ENCODE peak calls at places on chromosomes 11 and 22, in nine cellular contexts. G is GM23338, U is A549, S is HepG2, M is SK-N-SH, W is K562, N is HCT116, D is GM12878, L is HL-60. E is an unnamed sample.

GRCh38 chr22:19086417-19086816 is 35.8 kb downstream of the DGCR2 start:
- DNase-seq in G (no peak), U (no peak), S (no peak), M (no peak), W (no peak), N (no peak), D (no peak), L (no peak), E (no peak)

GRCh38 chr11:61507012-61507768 is 1.4 kb upstream of the LRRC10B start:
- DNase-seq in G (no peak), U (no peak), S (no peak), M (no peak), W (no peak), N (no peak), D (no peak), L (no peak), E (no peak)

GRCh38 chr11:129639300-129639699 is 176.3 kb upstream of the TMEM45B start:
- DNase-seq in G (no peak), U (peak), S (peak), M (no peak), W (no peak), N (peak), D (no peak), L (no peak), E (peak)

GRCh38 chr22:28711820-28712777 is 29.5 kb downstream of the CHEK2 start:
- DNase-seq in G (no peak), U (peak), S (peak), M (no peak), W (peak), N (no peak), D (no peak), L (peak), E (no peak)

GRCh38 chr11:1812801-1813200 is 22.0 kb upstream of the SYT8 start:
- DNase-seq in G (no peak), U (no peak), S (no peak), M (no peak), W (no peak), N (no peak), D (no peak), L (no peak), E (no peak)

GRCh38 chr11:94544582-94544831 is 786 bp downstream of the FUT4 start:
- DNase-seq in G (no peak), U (no peak), S (no peak), M (no peak), W (peak), N (no peak), D (no peak), L (no peak), E (no peak)

GRCh38 chr11:102293873-102294601 is 23.2 kb upstream of the BIRC3 start:
- DNase-seq in G (peak), U (peak), S (peak), M (no peak), W (no peak), N (peak), D (no peak), L (peak), E (peak)

GRCh38 chr11:74902342-74902741 is 46.5 kb downstream of the XRRA1 start:
- DNase-seq in G (no peak), U (no peak), S (no peak), M (no peak), W (no peak), N (no peak), D (no peak), L (no peak), E (no peak)

GRCh38 chr11:35082322-35083180 is 56.4 kb upstream of the CD44 start:
- DNase-seq in G (peak), U (peak), S (no peak), M (no peak), W (peak), N (peak), D (peak), L (peak), E (peak)

GRCh38 chr11:11757871-11758270 is 83.9 kb upstream of the USP47 start:
- DNase-seq in G (no peak), U (no peak), S (no peak), M (peak), W (no peak), N (no peak), D (no peak), L (no peak), E (no peak)

GRCh38 chr22:19756288-19757128 is 4.1 kb upstream of the TBX1 start:
- DNase-seq in G (peak), U (peak), S (peak), M (peak), W (peak), N (peak), D (no peak), L (no peak), E (no peak)

GRCh38 chr11:5486003-5486402 is 2.5 kb upstream of the OR52D1 start:
- DNase-seq in G (no peak), U (no peak), S (no peak), M (no peak), W (no peak), N (no peak), D (no peak), L (no peak), E (no peak)

GRCh38 chr11:46331653-46331984 is 15.6 kb upstream of the DGKZ start:
- DNase-seq in G (no peak), U (no peak), S (no peak), M (no peak), W (no peak), N (no peak), D (no peak), L (no peak), E (no peak)

GRCh38 chr11:104476898-104477297 is 313.0 kb upstream of the PDGFD start:
- DNase-seq in G (no peak), U (no peak), S (no peak), M (no peak), W (no peak), N (no peak), D (no peak), L (no peak), E (no peak)

GRCh38 chr22:25475554-25476022 is 88.9 kb upstream of the GRK3 start:
- DNase-seq in G (peak), U (peak), S (no peak), M (peak), W (no peak), N (no peak), D (no peak), L (no peak), E (no peak)

GRCh38 chr11:128757235-128757711 is 63.4 kb downstream of the FLI1 start:
- DNase-seq in G (peak), U (peak), S (no peak), M (no peak), W (peak), N (peak), D (peak), L (peak), E (no peak)

GRCh38 chr11:117600261-117600783 is 196.7 kb downstream of the DSCAML1 start:
- DNase-seq in G (no peak), U (no peak), S (no peak), M (no peak), W (no peak), N (no peak), D (no peak), L (no peak), E (no peak)

GRCh38 chr22:23157560-23158515 is 12.6 kb downstream of the RAB36 start:
- DNase-seq in G (no peak), U (no peak), S (no peak), M (no peak), W (peak), N (no peak), D (no peak), L (no peak), E (no peak)

GRCh38 chr11:100646545-100646944 is 40.5 kb upstream of the ARHGAP42 start:
- DNase-seq in G (no peak), U (no peak), S (no peak), M (no peak), W (no peak), N (no peak), D (no peak), L (no peak), E (no peak)

GRCh38 chr22:50143096-50143495 is 27.4 kb upstream of the PANX2 start:
- DNase-seq in G (no peak), U (no peak), S (no peak), M (no peak), W (no peak), N (no peak), D (no peak), L (no peak), E (no peak)

GRCh38 chr22:17918840-17919239 is 105.5 kb downstream of the MICAL3 start:
- DNase-seq in G (no peak), U (no peak), S (no peak), M (no peak), W (no peak), N (no peak), D (no peak), L (no peak), E (no peak)

GRCh38 chr22:48489551-48490512 is 1337.8 kb downstream of the BRD1 start:
- DNase-seq in G (no peak), U (no peak), S (no peak), M (peak), W (no peak), N (no peak), D (no peak), L (no peak), E (no peak)

GRCh38 chr11:81673001-81673400 is 1060.7 kb downstream of the FAM181B start:
- DNase-seq in G (no peak), U (no peak), S (no peak), M (no peak), W (no peak), N (no peak), D (no peak), L (no peak), E (no peak)

GRCh38 chr11:64868904-64869570 is 9.4 kb downstream of the EHD1 start:
- DNase-seq in G (no peak), U (peak), S (no peak), M (no peak), W (no peak), N (no peak), D (no peak), L (no peak), E (no peak)

GRCh38 chr11:129846508-129847335 is 31.1 kb downstream of the TMEM45B start:
- DNase-seq in G (no peak), U (peak), S (peak), M (no peak), W (no peak), N (no peak), D (peak), L (no peak), E (no peak)

GRCh38 chr22:11066458-11067285 is 4461.3 kb upstream of the OR11H1 start:
- DNase-seq in G (no peak), U (no peak), S (no peak), M (peak), W (peak), N (no peak), D (no peak), L (no peak), E (no peak)

GRCh38 chr22:39182478-39183030 is 30.1 kb upstream of the CBX7 start:
- DNase-seq in G (no peak), U (no peak), S (no peak), M (no peak), W (no peak), N (no peak), D (no peak), L (no peak), E (no peak)

GRCh38 chr22:26554956-26555355 is 35.0 kb downstream of the TPST2 start:
- DNase-seq in G (peak), U (no peak), S (no peak), M (no peak), W (no peak), N (no peak), D (no peak), L (no peak), E (no peak)

GRCh38 chr11:22779850-22780249 is 49.8 kb downstream of the SVIP start:
- DNase-seq in G (no peak), U (no peak), S (peak), M (no peak), W (no peak), N (no peak), D (no peak), L (no peak), E (no peak)

GRCh38 chr11:725624-726202 is 19.7 kb downstream of the EPS8L2 start:
- DNase-seq in G (peak), U (no peak), S (no peak), M (peak), W (peak), N (no peak), D (no peak), L (no peak), E (no peak)

GRCh38 chr11:116452447-116452846 is 320.3 kb downstream of the BUD13 start:
- DNase-seq in G (no peak), U (no peak), S (no peak), M (peak), W (no peak), N (no peak), D (no peak), L (no peak), E (no peak)

GRCh38 chr11:134638796-134639540 is 226.9 kb upstream of the B3GAT1 start:
- DNase-seq in G (no peak), U (no peak), S (no peak), M (no peak), W (no peak), N (no peak), D (no peak), L (no peak), E (no peak)

GRCh38 chr22:32261306-32261705 is 6.2 kb upstream of the SLC5A4 start:
- DNase-seq in G (no peak), U (no peak), S (no peak), M (no peak), W (no peak), N (no peak), D (no peak), L (no peak), E (no peak)

GRCh38 chr22:43570531-43571144 is 158.8 kb downstream of the MPPED1 start:
- DNase-seq in G (peak), U (no peak), S (no peak), M (no peak), W (no peak), N (no peak), D (no peak), L (no peak), E (no peak)

GRCh38 chr11:108220721-108221346 is 1.6 kb downstream of the NPAT start:
- DNase-seq in G (no peak), U (no peak), S (no peak), M (no peak), W (no peak), N (no peak), D (no peak), L (no peak), E (no peak)

GRCh38 chr11:57763568-57763967 is 2.0 kb downstream of the CTNND1 start:
- DNase-seq in G (peak), U (no peak), S (peak), M (peak), W (peak), N (no peak), D (no peak), L (no peak), E (no peak)

GRCh38 chr11:57762235-57762866 is 749 bp downstream of the CTNND1 start:
- DNase-seq in G (no peak), U (no peak), S (no peak), M (peak), W (no peak), N (no peak), D (no peak), L (no peak), E (no peak)

GRCh38 chr11:57764527-57764926 is 2.9 kb downstream of the CTNND1 start:
- DNase-seq in G (no peak), U (no peak), S (no peak), M (no peak), W (no peak), N (no peak), D (no peak), L (no peak), E (no peak)

GRCh38 chr11:57758174-57758573 is 3.4 kb upstream of the CTNND1 start:
- DNase-seq in G (no peak), U (no peak), S (peak), M (no peak), W (no peak), N (no peak), D (no peak), L (no peak), E (no peak)

GRCh38 chr11:57761301-57762234 is at the start of gene CTNND1:
- DNase-seq in G (peak), U (peak), S (peak), M (peak), W (peak), N (peak), D (peak), L (no peak), E (peak)
- TF ChIP-seq REST in G (no peak), U (no peak), S (no peak), M (peak), W (no peak), N (no peak), D (no peak), L (no peak), E (no peak)

GRCh38 chr11:115330693-115331482 is 173.3 kb downstream of the CADM1 start:
- DNase-seq in G (peak), U (no peak), S (no peak), M (no peak), W (no peak), N (no peak), D (no peak), L (no peak), E (no peak)
- TF ChIP-seq REST in G (no peak), U (no peak), S (no peak), M (no peak), W (no peak), N (no peak), D (no peak), L (no peak), E (no peak)

GRCh38 chr11:115164774-115165173 is 339.4 kb downstream of the CADM1 start:
- DNase-seq in G (peak), U (no peak), S (no peak), M (no peak), W (no peak), N (no peak), D (no peak), L (no peak), E (no peak)

GRCh38 chr11:115166826-115167225 is 337.4 kb downstream of the CADM1 start:
- DNase-seq in G (no peak), U (no peak), S (no peak), M (no peak), W (no peak), N (no peak), D (no peak), L (no peak), E (no peak)

GRCh38 chr11:115168229-115168671 is 336.0 kb downstream of the CADM1 start:
- DNase-seq in G (no peak), U (no peak), S (no peak), M (peak), W (no peak), N (no peak), D (no peak), L (no peak), E (no peak)

GRCh38 chr11:115170133-115170815 is 333.9 kb downstream of the CADM1 start:
- DNase-seq in G (peak), U (peak), S (peak), M (peak), W (peak), N (no peak), D (no peak), L (no peak), E (no peak)

GRCh38 chr11:115168686-115169085 is 335.5 kb downstream of the CADM1 start:
- DNase-seq in G (no peak), U (no peak), S (no peak), M (no peak), W (no peak), N (no peak), D (no peak), L (no peak), E (no peak)
- TF ChIP-seq REST in G (no peak), U (no peak), S (no peak), M (no peak), W (no peak), N (no peak), D (no peak), L (no peak), E (no peak)

GRCh38 chr11:44980533-44981427 is 30.1 kb upstream of the TP53I11 start:
- DNase-seq in G (no peak), U (no peak), S (no peak), M (no peak), W (no peak), N (no peak), D (no peak), L (no peak), E (no peak)

GRCh38 chr11:44979536-44980399 is 29.1 kb upstream of the TP53I11 start:
- DNase-seq in G (peak), U (peak), S (no peak), M (no peak), W (no peak), N (peak), D (no peak), L (no peak), E (peak)

GRCh38 chr11:44977493-44977984 is 26.9 kb upstream of the TP53I11 start:
- DNase-seq in G (peak), U (peak), S (no peak), M (peak), W (no peak), N (no peak), D (no peak), L (no peak), E (no peak)

GRCh38 chr11:44978279-44978960 is 27.7 kb upstream of the TP53I11 start:
- DNase-seq in G (no peak), U (no peak), S (no peak), M (no peak), W (no peak), N (no peak), D (no peak), L (no peak), E (no peak)

DNA sequence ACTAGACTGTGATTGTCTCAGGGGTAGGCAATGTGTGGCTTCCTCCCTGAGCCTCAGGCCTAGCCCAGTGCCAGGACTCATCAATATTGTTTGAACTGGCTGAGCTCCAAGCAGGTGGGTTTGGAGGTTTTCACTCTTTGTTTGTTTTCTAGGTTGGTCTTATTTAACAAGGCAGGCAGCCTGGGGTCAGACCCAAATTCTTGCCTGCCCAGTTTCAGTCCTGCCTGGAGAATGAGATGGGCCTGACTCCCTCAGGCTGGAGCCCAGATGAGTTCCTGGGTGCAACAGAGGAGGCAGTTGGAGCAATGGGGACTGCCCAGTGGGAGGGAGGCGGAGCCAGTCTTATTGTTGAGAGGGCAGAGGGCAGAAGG is 28.3 kb upstream of the TP53I11 start:
- DNase-seq in G (no peak), U (peak), S (peak), M (no peak), W (no peak), N (no peak), D (no peak), L (no peak), E (peak)
- TF ChIP-seq REST in G (no peak), U (no peak), S (no peak), M (no peak), W (no peak), N (no peak), D (no peak), L (no peak), E (no peak)

GRCh38 chr11:30914143-30914762 is 328.1 kb upstream of the MPPED2 start:
- DNase-seq in G (peak), U (peak), S (peak), M (peak), W (no peak), N (peak), D (no peak), L (no peak), E (no peak)
- TF ChIP-seq REST in G (no peak), U (no peak), S (no peak), M (no peak), W (no peak), N (no peak), D (no peak), L (no peak), E (no peak)

GRCh38 chr11:10305964-10306918 is 1.4 kb downstream of the ADM start:
- DNase-seq in G (peak), U (peak), S (no peak), M (peak), W (no peak), N (no peak), D (no peak), L (peak), E (no peak)
- TF ChIP-seq REST in G (no peak), U (no peak), S (no peak), M (no peak), W (no peak), N (no peak), D (no peak), L (no peak), E (no peak)

DNA sequence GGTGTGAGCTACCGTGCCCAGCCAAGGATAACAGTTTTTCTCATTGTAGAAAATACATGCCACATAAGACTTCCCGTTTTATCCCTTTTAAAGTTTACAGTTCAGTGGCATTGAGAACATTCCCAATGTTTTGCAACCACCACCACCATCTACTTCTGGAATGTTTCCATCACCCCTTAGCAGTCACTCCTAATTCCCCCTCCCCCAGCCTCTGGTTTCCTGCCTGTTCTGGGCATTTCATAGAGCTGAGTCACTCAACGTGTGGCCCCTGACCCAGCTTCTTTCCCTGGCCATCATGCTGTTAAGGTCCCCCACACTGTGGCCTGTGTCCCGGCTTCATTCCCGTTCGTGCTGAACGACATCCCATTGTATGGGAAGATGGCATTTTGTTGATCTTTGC is 30.7 kb downstream of the FGF4 start:
- DNase-seq in G (peak), U (peak), S (peak), M (no peak), W (no peak), N (no peak), D (no peak), L (no peak), E (no peak)
- TF ChIP-seq REST in G (no peak), U (no peak), S (no peak), M (no peak), W (no peak), N (no peak), D (no peak), L (no peak), E (no peak)

E was measured in Panc1.